ENCODE peak calls at places on chromosomes 12 and 14, in seven cellular contexts. X is midbrain; Q is GM18507; Z is B cell; C is stimulated activated CD4-positive, alpha-beta T cell treated with anti-CD3 and anti-CD28 coated beads, Interleukin-4, amount 100 ng/mL, for 1 hour; D is germinal center; W is OCI-LY7. S is an unnamed sample.

GRCh38 chr12:121099779-121100178 is 32.9 kb upstream of the P2RX7 start:
- DNase-seq in X (no peak), Q (no peak), Z (no peak), C (no peak), D (no peak), W (no peak), S (no peak)

GRCh38 chr12:42741771-42742510 is 152.4 kb upstream of the PRICKLE1 start:
- DNase-seq in X (no peak), Q (no peak), Z (no peak), C (no peak), D (no peak), W (no peak), S (no peak)

GRCh38 chr12:131413006-131413405 is 297.9 kb upstream of the SFSWAP start:
- DNase-seq in X (no peak), Q (no peak), Z (no peak), C (no peak), D (no peak), W (no peak), S (no peak)

GRCh38 chr14:49975286-49975685 is 82.4 kb downstream of the ARF6 start:
- DNase-seq in X (no peak), Q (no peak), Z (no peak), C (no peak), D (no peak), W (no peak), S (no peak)

GRCh38 chr12:110351119-110351518 is 52.4 kb downstream of the ANAPC7 start:
- DNase-seq in X (no peak), Q (no peak), Z (no peak), C (no peak), D (no peak), W (no peak), S (no peak)

GRCh38 chr14:95133282-95133681 is 24.0 kb downstream of the DICER1 start:
- DNase-seq in X (peak; percentile 61), Q (no peak), Z (no peak), C (no peak), D (no peak), W (no peak), S (no peak)

GRCh38 chr12:83389237-83389996 is 702.7 kb downstream of the TMTC2 start:
- DNase-seq in X (peak; percentile 5), Q (no peak), Z (no peak), C (no peak), D (no peak), W (no peak), S (no peak)

GRCh38 chr12:28620281-28620680 is 430.0 kb downstream of the CCDC91 start:
- DNase-seq in X (no peak), Q (no peak), Z (no peak), C (no peak), D (no peak), W (no peak), S (no peak)

GRCh38 chr12:1948883-1949282 is 30.4 kb upstream of the CACNA2D4 start:
- DNase-seq in X (no peak), Q (no peak), Z (no peak), C (no peak), D (no peak), W (no peak), S (no peak)

GRCh38 chr12:130922584-130922983 is 31.1 kb upstream of the ADGRD1 start:
- DNase-seq in X (no peak), Q (no peak), Z (no peak), C (no peak), D (no peak), W (no peak), S (no peak)

GRCh38 chr12:6592087-6592486 is 15.1 kb downstream of the CHD4 start:
- DNase-seq in X (no peak), Q (no peak), Z (no peak), C (no peak), D (no peak), W (no peak), S (no peak)

GRCh38 chr12:88833641-88834116 is 253.4 kb upstream of the KITLG start:
- DNase-seq in X (no peak), Q (no peak), Z (no peak), C (no peak), D (no peak), W (no peak), S (no peak)

GRCh38 chr14:92553456-92553855 is 39.9 kb downstream of the RIN3 start:
- DNase-seq in X (no peak), Q (no peak), Z (no peak), C (no peak), D (no peak), W (no peak), S (no peak)